ENCODE peak calls at places on chromosomes 13 and 19, in six cellular contexts. D is upper lobe of left lung; J is effector memory CD4-positive, alpha-beta T cell; Z is activated CD8-positive, alpha-beta memory T cell treated with anti-CD3 and anti-CD28 coated beads for 24 hours; O is HT1080; S is epithelial cell of prostate. C is an unnamed sample.

GRCh38 chr13:26246154-26246553 is 7.8 kb upstream of the CDK8 start:
- DNase-seq in Z (no peak), O (no peak), S (no peak), J (no peak), D (no peak), C (no peak)

GRCh38 chr13:38630780-38631179 is 56.1 kb upstream of the FREM2 start:
- DNase-seq in O (no peak), Z (no peak), S (no peak), J (no peak), D (no peak), C (no peak)

GRCh38 chr13:114089341-114089740 is 43.1 kb downstream of the RASA3 start:
- DNase-seq in S (no peak), Z (peak), J (no peak), D (peak), O (no peak), C (no peak)

GRCh38 chr19:10852098-10852800 is 4.0 kb downstream of the C19orf38 start:
- DNase-seq in D (no peak), S (peak), Z (no peak), O (peak), J (no peak), C (no peak)

GRCh38 chr13:113528101-113528797 is 37.7 kb upstream of the DCUN1D2 start:
- DNase-seq in J (no peak), D (no peak), O (no peak), Z (peak), S (no peak), C (peak)

GRCh38 chr19:50702870-50703829 is 16.5 kb downstream of the SHANK1 start:
- DNase-seq in S (no peak), J (no peak), D (no peak), Z (no peak), O (peak), C (no peak)

GRCh38 chr19:3985643-3986259 is 488 bp upstream of the EEF2 start:
- DNase-seq in Z (peak), O (no peak), D (no peak), S (no peak), J (no peak), C (no peak)

GRCh38 chr13:40115456-40115855 is 460.0 kb downstream of the COG6 start:
- DNase-seq in D (no peak), Z (no peak), J (no peak), O (no peak), S (no peak), C (no peak)

GRCh38 chr19:12953456-12954149 is 3.4 kb downstream of the GADD45GIP1 start:
- DNase-seq in S (no peak), O (no peak), Z (no peak), J (no peak), D (no peak), C (no peak)

GRCh38 chr13:20553309-20553708 is 13.6 kb upstream of the IFT88 start:
- DNase-seq in J (no peak), Z (no peak), S (no peak), O (no peak), D (no peak), C (no peak)

C was measured in osteocyte.